ENCODE peak calls at places on chromosome 2, in four cellular contexts. P, O, R and Y are unnamed samples.

GRCh38 chr2:172299741-172300140 is 127.6 kb upstream of the ITGA6 start:
- DNase-seq in P (no peak), O (no peak), R (peak), Y (no peak)

GRCh38 chr2:25279091-25279651 is 62.6 kb downstream of the DNMT3A start:
- DNase-seq in P (no peak), O (no peak), R (peak), Y (no peak)

GRCh38 chr2:44942304-44943030 is 965 bp downstream of the SIX3 start:
- DNase-seq in P (peak), O (no peak), R (no peak), Y (no peak)

GRCh38 chr2:32976409-32977063 is 29.8 kb downstream of the LTBP1 start:
- DNase-seq in P (no peak), O (no peak), R (no peak), Y (no peak)

GRCh38 chr2:42446503-42447271 is 47.1 kb downstream of the KCNG3 start:
- DNase-seq in P (no peak), O (no peak), R (peak), Y (no peak)

GRCh38 chr2:242052421-242052820 is 182.9 kb downstream of the RTP5 start:
- DNase-seq in P (peak), O (no peak), R (no peak), Y (peak)

GRCh38 chr2:181876614-181877063 is 14.9 kb upstream of the ITPRID2 start:
- DNase-seq in P (no peak), O (no peak), R (no peak), Y (no peak)

GRCh38 chr2:916935-917334 is 33.7 kb upstream of the SNTG2 start:
- DNase-seq in P (no peak), O (no peak), R (no peak), Y (no peak)

GRCh38 chr2:139353874-139354273 is 573.7 kb upstream of the NXPH2 start:
- DNase-seq in P (no peak), O (no peak), R (no peak), Y (no peak)

GRCh38 chr2:99780276-99780675 is 290.5 kb upstream of the REV1 start:
- DNase-seq in P (no peak), O (no peak), R (no peak), Y (no peak)

GRCh38 chr2:25032094-25032493 is 9.8 kb upstream of the EFR3B start:
- DNase-seq in P (no peak), O (no peak), R (no peak), Y (no peak)

GRCh38 chr2:120862254-120863172 is 126.8 kb downstream of the GLI2 start:
- DNase-seq in P (no peak), O (no peak), R (no peak), Y (no peak)

GRCh38 chr2:22215517-22215916 is 1091.7 kb downstream of the TDRD15 start:
- DNase-seq in P (no peak), O (no peak), R (no peak), Y (no peak)

GRCh38 chr2:157216421-157216965 is 41.0 kb upstream of the GALNT5 start:
- DNase-seq in P (no peak), O (no peak), R (no peak), Y (no peak)

GRCh38 chr2:226973821-226974220 is 138.0 kb downstream of the RHBDD1 start:
- DNase-seq in P (no peak), O (no peak), R (no peak), Y (no peak)

GRCh38 chr2:220966636-220967035 is 605.5 kb downstream of the EPHA4 start:
- DNase-seq in P (no peak), O (no peak), R (no peak), Y (no peak)

GRCh38 chr2:40488101-40488598 is 36.3 kb upstream of the SLC8A1 start:
- DNase-seq in P (no peak), O (no peak), R (no peak), Y (no peak)

GRCh38 chr2:28390857-28391563 is 1.6 kb upstream of the FOSL2 start:
- DNase-seq in P (peak), O (no peak), R (no peak), Y (peak)

GRCh38 chr2:163665817-163666216 is 70.0 kb downstream of the FIGN start:
- DNase-seq in P (no peak), O (no peak), R (no peak), Y (no peak)

DNA sequence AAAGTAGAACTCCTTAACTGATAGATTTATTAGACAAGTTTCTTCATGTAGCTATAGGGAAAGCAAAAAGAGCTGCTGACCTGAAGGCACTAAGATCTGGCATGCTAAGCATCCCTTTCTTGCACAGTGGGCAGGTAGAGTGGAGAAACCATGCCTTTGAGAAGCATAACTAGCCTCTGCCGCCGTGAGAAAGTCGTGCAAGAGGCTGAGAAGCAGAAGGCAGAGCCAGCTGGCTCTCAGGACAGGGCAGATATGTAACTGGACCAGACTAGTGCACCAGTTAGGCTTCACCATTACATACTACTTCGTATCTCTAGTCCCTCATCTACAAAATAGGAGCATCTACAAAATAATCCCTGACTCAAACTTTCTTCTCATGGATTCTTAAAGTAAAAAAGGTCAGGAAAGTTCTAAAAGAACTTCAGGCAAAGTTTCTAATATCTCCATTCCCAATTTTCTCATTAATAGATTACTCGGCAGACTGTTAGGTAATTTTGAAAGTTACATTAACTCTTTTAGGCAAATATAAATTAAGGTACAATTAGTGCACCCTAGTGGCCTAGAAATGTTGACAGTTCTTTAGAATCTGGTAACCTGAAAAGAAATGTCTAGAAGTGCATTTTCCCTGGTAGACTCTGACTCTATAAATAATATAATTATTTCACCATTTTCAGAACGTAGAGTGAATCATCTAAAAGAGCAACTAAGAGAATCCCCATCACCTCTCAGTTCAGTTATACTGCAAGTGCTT is 10.3 kb downstream of the ERBB4 start:
- DNase-seq in P (no peak), O (no peak), R (no peak), Y (no peak)
- TF ChIP-seq CTCF in P (peak), O (no peak), R (peak), Y (peak)

GRCh38 chr2:123935405-123935804 is 89.7 kb upstream of the CNTNAP5 start:
- DNase-seq in P (no peak), O (no peak), R (no peak), Y (no peak)
- TF ChIP-seq CTCF in P (peak), O (no peak), R (peak), Y (no peak)

GRCh38 chr2:158754303-158754611 is 40.9 kb upstream of the DAPL1 start:
- DNase-seq in P (no peak), O (no peak), R (no peak), Y (no peak)
- TF ChIP-seq CTCF in P (no peak), O (no peak), R (no peak), Y (no peak)

DNA sequence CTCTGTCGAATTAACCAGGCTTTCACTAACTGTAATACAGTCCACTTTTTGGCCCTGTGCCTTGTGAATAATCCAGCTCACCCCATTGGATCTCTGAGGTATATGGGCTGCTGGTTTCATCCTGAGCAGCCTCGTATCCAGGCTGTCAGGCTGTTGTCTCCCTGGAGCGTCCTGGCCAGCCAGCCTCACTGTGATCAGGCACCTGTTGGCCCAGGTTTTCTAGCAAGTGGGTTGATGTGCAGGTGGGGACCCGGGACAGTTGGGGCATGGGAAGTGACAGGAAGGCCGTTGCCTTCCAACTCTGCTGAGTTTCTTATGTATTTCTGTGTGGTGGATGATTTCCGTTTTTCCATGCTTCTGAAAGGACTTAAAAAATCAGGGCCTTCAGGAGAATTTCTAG is 132.3 kb downstream of the ACOXL start:
- DNase-seq in P (no peak), O (no peak), R (no peak), Y (peak)
- TF ChIP-seq CTCF in P (no peak), O (no peak), R (no peak), Y (no peak)

DNA sequence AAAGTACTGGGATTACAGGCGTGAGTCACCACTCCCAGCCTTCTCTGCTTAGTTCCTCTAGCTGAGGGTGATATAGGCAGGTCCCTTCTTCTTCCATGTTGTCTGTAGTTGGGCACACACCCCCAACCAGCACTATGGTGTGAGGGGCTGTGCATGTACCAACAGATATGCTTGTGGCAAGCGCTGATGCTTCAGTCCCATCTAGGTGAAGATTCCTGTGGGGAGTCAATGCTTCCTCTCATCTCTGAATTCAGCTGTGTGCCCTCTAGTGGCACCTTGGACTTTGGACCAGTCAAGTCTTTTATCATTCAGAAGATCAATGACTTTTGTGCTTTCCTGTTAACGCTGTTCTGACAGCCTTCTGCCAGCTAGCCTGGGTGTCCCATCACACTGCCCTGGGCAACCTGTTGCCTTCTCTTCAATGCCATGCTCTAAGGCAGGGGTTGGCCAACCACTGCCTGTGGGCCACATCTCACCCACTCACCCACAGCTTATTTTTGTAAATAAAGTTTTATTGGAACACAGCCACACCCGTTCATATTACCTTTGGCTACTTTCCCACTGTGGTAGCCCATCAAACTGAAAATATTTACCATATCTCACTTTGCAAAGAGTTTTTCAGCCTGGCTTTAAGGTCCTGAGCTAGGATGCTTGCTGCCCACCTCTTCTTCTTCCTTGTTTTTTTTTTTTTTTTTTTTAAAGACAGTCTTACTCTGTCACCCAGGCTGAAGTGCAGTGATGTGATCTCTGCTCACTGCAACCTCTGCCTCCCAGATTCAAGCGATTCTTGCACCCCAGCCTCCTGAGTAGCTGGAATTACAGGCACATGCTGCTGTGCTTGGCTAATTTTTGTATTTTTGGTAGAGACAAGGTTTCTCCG is 51.0 kb downstream of the NPAS2 start:
- DNase-seq in P (peak), O (no peak), R (no peak), Y (no peak)
- TF ChIP-seq CTCF in P (peak), O (no peak), R (peak), Y (peak)

GRCh38 chr2:134465228-134465627 is 211.4 kb downstream of the MGAT5 start:
- DNase-seq in P (no peak), O (no peak), R (no peak), Y (peak)

GRCh38 chr2:134463726-134464076 is 209.8 kb downstream of the MGAT5 start:
- DNase-seq in P (no peak), O (no peak), R (no peak), Y (peak)

GRCh38 chr2:134468093-134468640 is 214.3 kb downstream of the MGAT5 start:
- DNase-seq in P (no peak), O (no peak), R (no peak), Y (peak)

GRCh38 chr2:134465706-134466105 is 211.8 kb downstream of the MGAT5 start:
- DNase-seq in P (no peak), O (no peak), R (no peak), Y (peak)

DNA sequence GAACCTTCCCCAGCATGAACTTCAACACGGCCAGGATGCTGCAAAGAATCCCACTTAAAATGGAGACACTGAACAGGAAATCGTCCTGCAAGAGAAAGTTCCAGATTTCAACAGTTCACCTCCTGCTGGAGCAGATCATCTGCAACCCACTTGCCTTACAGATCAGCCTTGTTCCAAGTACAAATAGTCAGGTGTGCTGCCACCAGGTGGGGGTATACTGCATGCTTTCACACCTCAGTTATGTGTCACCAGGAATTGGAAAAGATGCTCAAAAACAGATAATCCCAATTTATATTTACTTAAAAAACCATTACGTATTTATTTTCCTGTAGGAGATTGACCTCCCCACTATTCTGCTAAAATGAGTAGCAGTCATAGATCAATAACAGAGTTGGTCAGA is 212.3 kb downstream of the MGAT5 start:
- DNase-seq in P (peak), O (no peak), R (peak), Y (no peak)
- TF ChIP-seq CTCF in P (peak), O (peak), R (peak), Y (no peak)

GRCh38 chr2:190635781-190636180 is 13.1 kb upstream of the NAB1 start:
- DNase-seq in P (no peak), O (no peak), R (no peak), Y (no peak)
- TF ChIP-seq CTCF in P (no peak), O (no peak), R (peak), Y (peak)

DNA sequence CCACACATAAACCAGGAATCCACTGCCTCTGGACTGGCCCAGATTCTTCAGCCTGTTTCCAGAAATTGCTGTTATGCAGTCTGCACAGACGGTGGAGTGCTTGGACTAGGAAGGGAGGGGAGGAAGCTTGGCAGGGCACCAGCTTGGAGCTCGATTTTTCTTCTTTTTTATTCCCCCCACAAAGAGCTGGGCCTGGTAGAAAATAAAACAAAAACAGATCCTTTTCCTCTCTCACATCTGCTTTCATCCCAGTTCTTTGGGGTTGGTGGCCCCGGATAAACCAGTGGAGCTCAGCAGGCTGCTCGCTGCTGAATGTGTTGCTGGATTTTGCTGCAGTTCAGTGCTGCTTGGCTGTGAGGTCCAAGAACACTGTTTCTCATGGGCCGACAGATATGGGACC is 16.0 kb downstream of the LRRTM1 start:
- DNase-seq in P (no peak), O (no peak), R (no peak), Y (no peak)
- TF ChIP-seq CTCF in P (no peak), O (no peak), R (peak), Y (no peak)